ENCODE peak calls at places on chromosome 5, in four cellular contexts. One of them, this sample, is unnamed.

GRCh38 chr5:163478126-163478981 is 17.9 kb downstream of the HMMR start:
- DNase-seq in HepG2: no peak
- DNase-seq in K562: no peak
- DNase-seq in GM12878: no peak
- DNase-seq in this sample: no peak

GRCh38 chr5:26940981-26941380 is 97.4 kb downstream of the CDH9 start:
- DNase-seq in GM12878: no peak
- DNase-seq in K562: no peak
- DNase-seq in HepG2: no peak
- DNase-seq in this sample: no peak

GRCh38 chr5:154202379-154203260 is 12.1 kb downstream of the GALNT10 start:
- DNase-seq in HepG2: no peak
- DNase-seq in K562: peak
- DNase-seq in GM12878: no peak
- DNase-seq in this sample: no peak

GRCh38 chr5:40033411-40033810 is 608.6 kb upstream of the DAB2 start:
- DNase-seq in K562: no peak
- DNase-seq in HepG2: no peak
- DNase-seq in GM12878: peak
- DNase-seq in this sample: no peak

GRCh38 chr5:3009605-3010004 is 258.1 kb upstream of the IRX2 start:
- DNase-seq in HepG2: no peak
- DNase-seq in K562: no peak
- DNase-seq in GM12878: no peak
- DNase-seq in this sample: no peak

GRCh38 chr5:87717761-87718160 is 305.0 kb upstream of the CCNH start:
- DNase-seq in HepG2: no peak
- DNase-seq in GM12878: no peak
- DNase-seq in K562: no peak
- DNase-seq in this sample: no peak

GRCh38 chr5:17737087-17737486 is 102.8 kb downstream of the TAF11L14 start:
- DNase-seq in GM12878: no peak
- DNase-seq in K562: no peak
- DNase-seq in HepG2: no peak
- DNase-seq in this sample: no peak

GRCh38 chr5:72611111-72611724 is 104.0 kb upstream of the ZNF366 start:
- DNase-seq in GM12878: no peak
- DNase-seq in K562: peak
- DNase-seq in HepG2: peak
- DNase-seq in this sample: peak

GRCh38 chr5:133482033-133482432 is 130.3 kb downstream of the FSTL4 start:
- DNase-seq in HepG2: no peak
- DNase-seq in K562: no peak
- DNase-seq in GM12878: no peak
- DNase-seq in this sample: no peak

GRCh38 chr5:135916638-135917263 is 21.1 kb upstream of the IL9 start:
- DNase-seq in HepG2: no peak
- DNase-seq in K562: no peak
- DNase-seq in GM12878: no peak
- DNase-seq in this sample: no peak

GRCh38 chr5:98989723-98990122 is 60.9 kb upstream of the CHD1 start:
- DNase-seq in K562: no peak
- DNase-seq in GM12878: no peak
- DNase-seq in HepG2: no peak
- DNase-seq in this sample: no peak

GRCh38 chr5:142978252-142978651 is 208.1 kb downstream of the ARHGAP26 start:
- DNase-seq in K562: no peak
- DNase-seq in HepG2: no peak
- DNase-seq in GM12878: no peak
- DNase-seq in this sample: no peak

GRCh38 chr5:142979636-142980035 is 209.5 kb downstream of the ARHGAP26 start:
- DNase-seq in GM12878: no peak
- DNase-seq in HepG2: no peak
- DNase-seq in K562: no peak
- DNase-seq in this sample: no peak

GRCh38 chr5:142976861-142977260 is 206.7 kb downstream of the ARHGAP26 start:
- DNase-seq in K562: no peak
- DNase-seq in GM12878: no peak
- DNase-seq in HepG2: no peak
- DNase-seq in this sample: no peak

GRCh38 chr5:142978726-142979125 is 208.5 kb downstream of the ARHGAP26 start:
- DNase-seq in HepG2: no peak
- DNase-seq in K562: no peak
- DNase-seq in GM12878: no peak
- DNase-seq in this sample: no peak

DNA sequence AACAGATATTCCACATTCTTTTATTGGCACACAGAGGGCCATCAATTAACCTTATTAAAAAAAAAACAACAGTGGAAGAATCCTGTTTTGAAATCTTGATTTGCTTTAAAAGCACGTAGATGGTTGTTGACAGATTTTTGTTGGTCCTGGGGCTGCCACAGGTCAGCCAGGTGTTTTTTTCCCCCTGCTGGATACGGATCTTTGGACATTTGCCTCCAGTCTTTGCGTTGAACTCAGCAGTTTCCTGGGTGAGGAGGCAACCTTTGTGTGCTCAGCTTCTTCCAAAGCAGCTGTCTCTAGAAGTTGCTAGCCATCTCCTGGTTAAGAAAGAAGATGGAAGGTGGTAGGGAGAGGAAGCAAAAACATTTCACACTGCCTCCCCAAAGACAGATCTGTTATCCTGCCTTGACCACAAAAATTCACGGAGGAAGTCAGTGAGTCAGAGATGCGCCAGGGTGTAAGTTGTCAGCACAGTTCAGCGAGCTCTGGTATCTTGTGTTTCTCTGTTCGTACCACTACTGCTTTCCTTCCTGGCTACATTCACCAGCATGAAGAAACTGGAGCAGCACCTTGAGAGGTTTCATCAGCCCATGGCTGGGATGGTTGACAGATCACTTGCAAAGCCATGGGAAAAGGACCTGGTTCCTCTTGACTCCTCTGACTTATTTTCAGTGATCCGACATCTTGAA is 207.3 kb downstream of the ARHGAP26 start:
- DNase-seq in K562: no peak
- DNase-seq in HepG2: no peak
- DNase-seq in GM12878: peak
- DNase-seq in this sample: no peak
- TF ChIP-seq SMC3 in K562: no peak
- TF ChIP-seq SMC3 in HepG2: no peak
- TF ChIP-seq SMC3 in GM12878: no peak
- TF ChIP-seq SMC3 in this sample: no peak

GRCh38 chr5:14039576-14039975 is 95.1 kb upstream of the DNAH5 start:
- DNase-seq in GM12878: no peak
- DNase-seq in HepG2: no peak
- DNase-seq in K562: no peak
- DNase-seq in this sample: peak
- TF ChIP-seq USF2 in GM12878: no peak
- TF ChIP-seq USF2 in HepG2: no peak
- TF ChIP-seq USF2 in K562: no peak
- TF ChIP-seq USF2 in this sample: no peak

GRCh38 chr5:73654171-73654811 is 28.3 kb downstream of the ARHGEF28 start:
- DNase-seq in GM12878: peak
- DNase-seq in K562: no peak
- DNase-seq in HepG2: peak
- DNase-seq in this sample: peak
- TF ChIP-seq KDM1A in GM12878: no peak
- TF ChIP-seq KDM1A in K562: no peak
- TF ChIP-seq KDM1A in HepG2: no peak
- TF ChIP-seq KDM1A in this sample: no peak

GRCh38 chr5:141617128-141617527 is 1.7 kb downstream of the DIAPH1 start:
- DNase-seq in GM12878: no peak
- DNase-seq in K562: peak
- DNase-seq in HepG2: no peak
- DNase-seq in this sample: no peak
- TF ChIP-seq SMC3 in GM12878: no peak
- TF ChIP-seq SMC3 in K562: no peak
- TF ChIP-seq SMC3 in HepG2: no peak
- TF ChIP-seq SMC3 in this sample: no peak

GRCh38 chr5:66724740-66725139 is 128.5 kb downstream of the MAST4 start:
- DNase-seq in HepG2: no peak
- DNase-seq in K562: no peak
- DNase-seq in GM12878: no peak
- DNase-seq in this sample: no peak
- TF ChIP-seq USF2 in HepG2: no peak
- TF ChIP-seq USF2 in K562: no peak
- TF ChIP-seq USF2 in GM12878: no peak
- TF ChIP-seq USF2 in this sample: no peak

This sample was measured in A549.